ENCODE peak calls at places on chromosomes 7 and 10, in seven cellular contexts. U is HepG2, K is HCT116, W is GM12878, R is H1, D is K562, J is SK-N-SH. S is an unnamed sample.

GRCh38 chr10:126387041-126387908 is 1.0 kb downstream of the ADAM12 start:
- DNase-seq in U (no peak), K (no peak), W (no peak), R (peak), D (peak), J (peak), S (peak)

GRCh38 chr10:116421815-116422214 is 5.8 kb upstream of the PNLIPRP3 start:
- DNase-seq in U (no peak), K (no peak), W (no peak), R (no peak), D (no peak), J (no peak), S (no peak)

GRCh38 chr10:11846542-11846941 is 23.4 kb downstream of the PROSER2 start:
- DNase-seq in U (no peak), K (no peak), W (no peak), R (no peak), D (no peak), J (no peak), S (no peak)

GRCh38 chr10:46516660-46517416 is 39.6 kb downstream of the GPRIN2 start:
- DNase-seq in U (no peak), K (no peak), W (no peak), R (peak), D (no peak), J (no peak), S (no peak)

GRCh38 chr10:73095479-73096021 is 1.1 kb downstream of the P4HA1 start:
- DNase-seq in U (peak), K (no peak), W (no peak), R (no peak), D (peak), J (peak), S (peak)

GRCh38 chr7:128259131-128260056 is 18.3 kb downstream of the LEP start:
- DNase-seq in U (no peak), K (peak), W (no peak), R (no peak), D (no peak), J (no peak), S (peak)

GRCh38 chr10:86262671-86263165 is 103.9 kb downstream of the GRID1 start:
- DNase-seq in U (no peak), K (no peak), W (no peak), R (peak), D (no peak), J (no peak), S (no peak)

GRCh38 chr7:101575168-101575567 is 53.9 kb downstream of the MYL10 start:
- DNase-seq in U (no peak), K (no peak), W (no peak), R (no peak), D (no peak), J (no peak), S (no peak)

GRCh38 chr7:158722574-158723237 is 18.1 kb upstream of the NCAPG2 start:
- DNase-seq in U (no peak), K (no peak), W (no peak), R (peak), D (no peak), J (no peak), S (no peak)

GRCh38 chr10:82378146-82378545 is 503.2 kb downstream of the NRG3 start:
- DNase-seq in U (no peak), K (no peak), W (no peak), R (no peak), D (no peak), J (peak), S (no peak)

GRCh38 chr10:78218833-78219490 is 185.3 kb downstream of the RPS24 start:
- DNase-seq in U (no peak), K (no peak), W (no peak), R (no peak), D (no peak), J (no peak), S (no peak)

GRCh38 chr7:69859342-69859741 is 261.1 kb downstream of the AUTS2 start:
- DNase-seq in U (no peak), K (no peak), W (no peak), R (no peak), D (no peak), J (no peak), S (no peak)

GRCh38 chr10:128861018-128861565 is 605.9 kb upstream of the MGMT start:
- DNase-seq in U (no peak), K (no peak), W (no peak), R (peak), D (no peak), J (no peak), S (no peak)

GRCh38 chr10:128855656-128856428 is 611.2 kb upstream of the MGMT start:
- DNase-seq in U (no peak), K (no peak), W (no peak), R (peak), D (no peak), J (no peak), S (no peak)

GRCh38 chr10:128860574-128860973 is 606.5 kb upstream of the MGMT start:
- DNase-seq in U (no peak), K (no peak), W (no peak), R (peak), D (no peak), J (no peak), S (no peak)

GRCh38 chr10:128863411-128863810 is 603.6 kb upstream of the MGMT start:
- DNase-seq in U (no peak), K (no peak), W (no peak), R (no peak), D (no peak), J (no peak), S (no peak)

DNA sequence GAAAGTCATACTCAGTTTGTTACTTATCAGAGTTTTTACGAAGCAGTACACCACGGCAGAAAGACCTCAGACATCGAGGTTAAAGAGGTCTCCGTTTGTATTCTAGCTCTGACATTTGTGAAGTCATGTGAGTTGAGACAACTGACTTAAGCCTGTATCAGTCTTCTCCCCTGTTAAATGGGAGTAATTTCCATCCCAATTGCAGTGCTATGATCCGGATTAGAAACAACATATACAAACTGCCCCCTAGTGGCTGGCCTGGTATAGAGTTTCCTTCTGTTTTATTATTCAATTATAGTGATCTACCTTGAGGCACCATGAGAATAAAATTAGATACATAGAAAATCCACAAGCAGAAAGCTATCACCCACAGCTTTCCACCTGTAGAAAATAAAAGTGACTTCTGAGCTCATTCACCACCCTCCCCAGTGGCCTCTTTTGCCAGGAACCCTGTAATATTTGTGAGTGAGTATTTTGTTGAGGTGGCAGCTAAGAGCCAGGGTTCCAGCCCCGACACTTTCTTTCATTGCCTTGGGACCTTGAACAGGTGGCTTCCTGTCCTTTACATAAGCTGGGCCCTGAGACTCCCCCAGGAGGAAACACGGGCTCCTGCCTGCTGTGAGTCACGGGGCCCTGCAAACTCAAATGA is 607.2 kb upstream of the MGMT start:
- DNase-seq in U (peak), K (peak), W (no peak), R (peak), D (peak), J (peak), S (peak)
- TF ChIP-seq JUND in U (no peak), K (no peak), W (no peak), R (no peak), D (no peak), J (no peak), S (no peak)

GRCh38 chr10:26881600-26882331 is 21.0 kb upstream of the ABI1 start:
- DNase-seq in U (peak), K (peak), W (no peak), R (no peak), D (peak), J (peak), S (peak)
- TF ChIP-seq JUND in U (no peak), K (no peak), W (no peak), R (no peak), D (no peak), J (no peak), S (no peak)

GRCh38 chr7:1542841-1543747 is 12.6 kb downstream of the MAFK start:
- DNase-seq in U (no peak), K (no peak), W (no peak), R (no peak), D (no peak), J (no peak), S (no peak)
- TF ChIP-seq JUND in U (no peak), K (no peak), W (no peak), R (no peak), D (no peak), J (no peak), S (no peak)

DNA sequence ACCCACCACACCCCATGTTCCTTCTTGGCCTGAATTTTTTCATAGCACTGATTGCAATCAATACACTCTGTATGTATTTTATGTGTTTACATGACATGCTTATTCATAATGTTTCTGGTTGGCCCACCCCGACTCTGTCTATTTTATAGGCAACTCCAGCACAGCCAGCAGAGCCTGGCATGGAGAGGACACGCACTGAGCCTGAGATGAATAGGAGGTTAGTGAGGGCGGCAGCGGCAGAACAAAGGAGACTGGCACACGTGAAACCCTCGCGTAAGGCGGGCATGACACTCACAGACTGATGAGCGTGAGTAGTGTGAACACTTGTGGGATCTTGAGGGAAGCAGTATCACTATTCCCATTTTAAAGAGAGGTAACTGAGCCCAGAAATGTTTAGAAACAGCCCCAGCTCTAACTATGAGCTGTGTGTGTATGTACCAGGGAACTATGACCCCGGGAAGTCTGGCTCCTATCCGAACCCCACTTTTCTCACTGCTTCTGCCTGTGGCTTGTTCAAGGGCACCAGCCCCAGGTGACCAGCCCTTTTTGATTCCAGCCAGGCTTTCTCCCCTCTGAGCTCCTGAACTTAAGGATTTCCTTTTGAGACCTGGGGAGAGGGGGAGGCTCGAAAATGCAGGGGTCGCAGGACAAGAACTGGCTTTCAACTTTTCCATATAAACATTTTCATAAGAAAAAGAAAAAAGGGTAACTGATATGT is 113.3 kb downstream of the ARHGAP22 start:
- DNase-seq in U (no peak), K (no peak), W (no peak), R (peak), D (no peak), J (no peak), S (no peak)
- TF ChIP-seq JUND in U (no peak), K (no peak), W (no peak), R (no peak), D (no peak), J (no peak), S (no peak)

GRCh38 chr10:59538623-59539022 is 171.0 kb downstream of the SLC16A9 start:
- DNase-seq in U (no peak), K (no peak), W (no peak), R (no peak), D (no peak), J (no peak), S (no peak)

GRCh38 chr10:59537451-59537850 is 172.2 kb downstream of the SLC16A9 start:
- DNase-seq in U (no peak), K (no peak), W (no peak), R (no peak), D (no peak), J (no peak), S (no peak)

GRCh38 chr10:59536576-59537014 is 173.1 kb downstream of the SLC16A9 start:
- DNase-seq in U (no peak), K (no peak), W (no peak), R (no peak), D (no peak), J (peak), S (no peak)

DNA sequence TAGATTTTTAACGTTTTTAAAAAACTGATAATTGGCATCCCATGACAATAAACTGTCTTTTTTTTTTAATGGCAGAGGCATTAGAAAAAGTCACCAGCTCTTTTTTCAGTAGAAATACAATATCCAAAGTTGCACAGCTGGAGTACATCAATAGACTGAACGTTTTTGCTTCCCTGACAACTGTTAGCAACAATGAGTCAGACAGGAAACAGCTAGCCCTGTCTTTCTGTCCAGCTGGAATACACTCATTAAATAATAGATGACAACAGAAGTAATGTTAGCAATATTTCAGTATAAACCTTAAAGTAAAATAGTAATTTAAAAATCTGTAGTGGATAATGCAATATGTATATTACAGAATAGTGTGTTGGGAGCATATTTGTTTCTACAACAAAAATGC is 173.5 kb downstream of the SLC16A9 start:
- DNase-seq in U (no peak), K (no peak), W (no peak), R (no peak), D (no peak), J (peak), S (no peak)
- TF ChIP-seq JUND in U (no peak), K (no peak), W (no peak), R (no peak), D (no peak), J (peak), S (no peak)

GRCh38 chr7:151518105-151518780 is 1.5 kb downstream of the RHEB start:
- DNase-seq in U (peak), K (no peak), W (no peak), R (no peak), D (no peak), J (peak), S (peak)
- TF ChIP-seq JUND in U (peak), K (no peak), W (no peak), R (no peak), D (no peak), J (no peak), S (no peak)

S was measured in T47D.